ENCODE peak calls at places on chromosomes 6 and 20, in eight cellular contexts. V, A, E, U, W, Q, B and C are unnamed samples.

GRCh38 chr20:24382330-24382729 is 87.1 kb upstream of the SYNDIG1 start:
- DNase-seq in V (no peak), A (no peak), E (no peak), U (no peak), W (no peak), Q (no peak), B (no peak), C (no peak)

GRCh38 chr20:17928633-17929311 is 39.8 kb downstream of the SNX5 start:
- DNase-seq in V (no peak), A (no peak), E (no peak), U (no peak), W (no peak), Q (no peak), B (no peak), C (no peak)

GRCh38 chr20:51178153-51178552 is 155.2 kb upstream of the KCNG1 start:
- DNase-seq in V (no peak), A (no peak), E (no peak), U (no peak), W (no peak), Q (no peak), B (no peak), C (no peak)

GRCh38 chr6:54255881-54256280 is 52.4 kb upstream of the TINAG start:
- DNase-seq in V (no peak), A (no peak), E (no peak), U (no peak), W (no peak), Q (no peak), B (no peak), C (no peak)

GRCh38 chr6:123804771-123805540 is 1.3 kb downstream of the NKAIN2 start:
- DNase-seq in V (no peak), A (no peak), E (no peak), U (no peak), W (no peak), Q (no peak), B (no peak), C (no peak)

GRCh38 chr20:43590036-43590391 is 723 bp upstream of the IFT52 start:
- DNase-seq in V (no peak), A (peak), E (no peak), U (no peak), W (no peak), Q (peak), B (no peak), C (no peak)

GRCh38 chr6:144217264-144217663 is 66.9 kb downstream of the STX11 start:
- DNase-seq in V (no peak), A (no peak), E (no peak), U (no peak), W (no peak), Q (no peak), B (no peak), C (no peak)

GRCh38 chr6:19869464-19869863 is 32.3 kb downstream of the ID4 start:
- DNase-seq in V (no peak), A (no peak), E (no peak), U (no peak), W (no peak), Q (no peak), B (no peak), C (no peak)

GRCh38 chr20:63580796-63581461 is 6.9 kb upstream of the HELZ2 start:
- DNase-seq in V (no peak), A (peak), E (peak), U (no peak), W (peak), Q (peak), B (no peak), C (peak)

GRCh38 chr6:53862517-53863457 is 68.0 kb downstream of the LRRC1 start:
- DNase-seq in V (no peak), A (no peak), E (no peak), U (no peak), W (no peak), Q (no peak), B (peak), C (no peak)

GRCh38 chr6:139939189-139939979 is 564.9 kb upstream of the CITED2 start:
- DNase-seq in V (no peak), A (no peak), E (no peak), U (no peak), W (no peak), Q (no peak), B (no peak), C (no peak)